ENCODE peak calls at places on chromosomes 6 and 20, in six cellular contexts. V is fibroblast of lung; Q is bronchial epithelial cell; M is GM23338; W is adrenal gland; H is CD8-positive, alpha-beta T cell. D is an unnamed sample.

GRCh38 chr6:94045473-94045872 is 626.1 kb upstream of the EPHA7 start:
- DNase-seq in V (no peak), Q (no peak), M (peak; percentile 51), W (no peak), H (no peak), D (no peak)

GRCh38 chr20:63566395-63567131 is 7.5 kb downstream of the HELZ2 start:
- DNase-seq in V (no peak), Q (no peak), M (no peak), W (no peak), H (no peak), D (no peak)

GRCh38 chr20:62202676-62203377 is 17.3 kb downstream of the HRH3 start:
- DNase-seq in V (no peak), Q (no peak), M (no peak), W (no peak), H (no peak), D (no peak)

GRCh38 chr6:144742779-144743178 is 457.6 kb downstream of the UTRN start:
- DNase-seq in V (no peak), Q (no peak), M (no peak), W (no peak), H (no peak), D (no peak)

GRCh38 chr6:89035252-89036106 is 45.1 kb upstream of the PNRC1 start:
- DNase-seq in V (peak; percentile 100), Q (peak; percentile 100), M (no peak), W (peak; percentile 96), H (no peak), D (peak; percentile 64)

GRCh38 chr6:16850332-16851022 is 89.2 kb upstream of the ATXN1 start:
- DNase-seq in V (no peak), Q (no peak), M (no peak), W (no peak), H (no peak), D (no peak)

GRCh38 chr6:8064638-8065518 is 689 bp upstream of the BLOC1S5 start:
- DNase-seq in V (no peak), Q (no peak), M (peak; percentile 41), W (no peak), H (no peak), D (no peak)

GRCh38 chr6:140537834-140538680 is 1163.6 kb upstream of the CITED2 start:
- DNase-seq in V (peak; percentile 98), Q (peak; percentile 91), M (peak; percentile 62), W (no peak), H (no peak), D (peak; percentile 97)

GRCh38 chr20:58875541-58876134 is 23.1 kb downstream of the GNAS start:
- DNase-seq in V (no peak), Q (no peak), M (no peak), W (peak; percentile 94), H (no peak), D (peak; percentile 78)

GRCh38 chr20:25865715-25866656 is 169.3 kb upstream of the ZNF337 start:
- DNase-seq in V (peak; percentile 49), Q (peak; percentile 52), M (peak; percentile 85), W (peak; percentile 89), H (peak; percentile 72), D (peak; percentile 75)

GRCh38 chr20:58706150-58706892 is 13.7 kb downstream of the NPEPL1 start:
- DNase-seq in V (no peak), Q (no peak), M (no peak), W (peak; percentile 46), H (peak; percentile 2), D (no peak)

GRCh38 chr6:16697437-16698162 is 63.7 kb downstream of the ATXN1 start:
- DNase-seq in V (no peak), Q (no peak), M (no peak), W (no peak), H (no peak), D (no peak)

GRCh38 chr20:1108437-1108920 is 9.9 kb upstream of the PSMF1 start:
- DNase-seq in V (peak; percentile 25), Q (peak; percentile 17), M (peak; percentile 82), W (peak; percentile 81), H (peak; percentile 55), D (peak; percentile 32)

GRCh38 chr6:5214570-5215052 is 46.1 kb downstream of the LYRM4 start:
- DNase-seq in V (peak; percentile 87), Q (peak; percentile 21), M (peak; percentile 71), W (peak; percentile 81), H (no peak), D (peak; percentile 52)

GRCh38 chr6:57158658-57159057 is 13.5 kb upstream of the BAG2 start:
- DNase-seq in V (no peak), Q (peak; percentile 87), M (no peak), W (no peak), H (no peak), D (no peak)

GRCh38 chr6:27668442-27669275 is 195.8 kb upstream of the ZNF184 start:
- DNase-seq in V (peak; percentile 73), Q (peak; percentile 80), M (peak; percentile 88), W (no peak), H (no peak), D (no peak)

GRCh38 chr6:158279615-158280014 is 32.6 kb upstream of the TULP4 start:
- DNase-seq in V (peak; percentile 41), Q (no peak), M (no peak), W (no peak), H (no peak), D (no peak)

GRCh38 chr6:144493035-144493910 is 208.1 kb downstream of the UTRN start:
- DNase-seq in V (peak; percentile 64), Q (peak; percentile 57), M (no peak), W (no peak), H (no peak), D (no peak)

DNA sequence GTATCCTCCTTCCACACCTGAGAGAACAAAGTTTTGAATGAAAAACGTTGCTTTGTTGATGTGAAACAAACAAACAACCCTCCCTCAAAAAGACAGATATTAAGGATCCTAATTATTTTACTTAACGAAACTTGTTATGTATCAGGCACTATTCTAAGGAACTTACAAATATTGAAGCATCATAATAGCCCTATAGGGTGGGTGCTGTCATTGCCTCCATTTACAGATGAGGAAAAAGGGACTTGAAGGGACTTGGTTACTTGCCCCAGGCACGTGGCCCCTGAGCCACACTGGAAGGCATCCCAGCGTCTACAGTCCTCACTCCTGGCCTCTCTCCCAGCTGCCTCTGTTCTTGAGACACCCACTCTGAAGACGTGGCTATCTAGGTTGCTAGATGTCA is 20.2 kb upstream of the OLIG3 start:
- DNase-seq in V (no peak), Q (no peak), M (no peak), W (no peak), H (no peak), D (no peak)
- H3K27me3 ChIP-seq in V (peaks cover 16% of the 10 kb centered on the region), Q (peaks cover 30% of the 10 kb centered on the region), M (peaks cover 6% of the 10 kb centered on the region), W (peaks cover 51% of the 10 kb centered on the region), H (peaks cover 18% of the 10 kb centered on the region), D (peaks cover 49% of the 10 kb centered on the region)

DNA sequence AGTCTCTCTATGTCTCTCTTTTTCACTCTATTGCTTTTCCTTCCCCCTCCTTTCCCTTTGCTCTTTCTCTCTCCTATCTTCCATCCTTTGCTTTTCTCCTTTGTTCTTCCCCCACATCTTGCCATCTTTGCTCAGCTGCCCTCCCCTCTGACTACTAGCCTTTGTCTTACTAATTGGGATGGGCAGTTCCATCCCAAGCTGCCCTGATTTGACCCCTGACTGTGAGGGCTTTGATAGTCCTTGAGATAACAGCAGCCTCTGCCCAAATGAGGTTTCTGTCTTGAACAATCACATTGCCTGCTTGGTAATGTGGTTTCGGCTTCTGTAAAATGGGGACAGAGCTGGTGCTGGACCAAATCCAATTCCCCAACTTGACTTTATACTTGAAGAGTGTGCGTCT is 327.7 kb downstream of the DHX35 start:
- DNase-seq in V (no peak), Q (no peak), M (peak; percentile 42), W (no peak), H (no peak), D (no peak)
- H3K36me3 ChIP-seq in V (no peaks in the 10 kb centered on the region), Q (no peaks in the 10 kb centered on the region), M (peaks cover 5% of the 10 kb centered on the region), W (no peaks in the 10 kb centered on the region), H (no peaks in the 10 kb centered on the region), D (no peaks in the 10 kb centered on the region)

GRCh38 chr6:387293-387694 is 4.3 kb upstream of the IRF4 start:
- DNase-seq in V (peak; percentile 68), Q (no peak), M (no peak), W (no peak), H (no peak), D (no peak)

GRCh38 chr6:388202-388903 is 3.2 kb upstream of the IRF4 start:
- DNase-seq in V (peak; percentile 64), Q (no peak), M (no peak), W (no peak), H (no peak), D (no peak)

GRCh38 chr6:390914-391558 is 516 bp upstream of the IRF4 start:
- DNase-seq in V (peak; percentile 27), Q (no peak), M (peak; percentile 77), W (no peak), H (peak; percentile 24), D (no peak)

GRCh38 chr6:389622-390021 is 1.9 kb upstream of the IRF4 start:
- DNase-seq in V (peak; percentile 35), Q (no peak), M (no peak), W (no peak), H (no peak), D (no peak)

GRCh38 chr6:389143-389542 is 2.4 kb upstream of the IRF4 start:
- DNase-seq in V (no peak), Q (no peak), M (no peak), W (no peak), H (no peak), D (no peak)
- H3K27me3 ChIP-seq in V (peaks cover 38% of the 10 kb centered on the region), Q (peaks cover 45% of the 10 kb centered on the region), M (peaks cover 56% of the 10 kb centered on the region), W (peaks cover 52% of the 10 kb centered on the region), H (no peaks in the 10 kb centered on the region), D (peaks cover 61% of the 10 kb centered on the region)

GRCh38 chr20:17629678-17630089 is 52.4 kb downstream of the RRBP1 start:
- DNase-seq in V (no peak), Q (no peak), M (no peak), W (no peak), H (no peak), D (no peak)
- H3K36me3 ChIP-seq in V (peaks cover 66% of the 10 kb centered on the region), Q (peaks cover 60% of the 10 kb centered on the region), M (peaks cover 5% of the 10 kb centered on the region), W (peaks cover 92% of the 10 kb centered on the region), H (no peaks in the 10 kb centered on the region), D (peaks cover 98% of the 10 kb centered on the region)

DNA sequence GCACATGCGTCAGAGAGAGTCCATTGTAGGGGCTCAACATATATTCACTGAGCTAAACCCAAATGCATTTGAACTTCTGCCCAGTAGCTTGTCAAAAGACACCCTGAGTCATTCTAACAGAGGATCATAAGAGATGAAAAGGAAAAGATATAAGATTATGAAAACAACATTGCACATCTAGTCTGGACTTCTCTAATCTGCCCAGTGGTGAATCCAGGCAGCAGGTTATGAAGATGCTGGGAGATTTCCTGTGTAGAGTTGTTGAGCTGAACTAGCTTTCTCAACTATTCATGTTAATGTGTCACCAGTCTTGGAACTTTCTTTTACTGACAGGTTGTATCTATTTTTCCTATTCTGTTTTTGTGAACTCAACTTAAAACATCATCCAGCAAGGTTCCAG is 89.1 kb downstream of the TSHZ2 start:
- DNase-seq in V (no peak), Q (no peak), M (no peak), W (no peak), H (no peak), D (no peak)
- H3K27me3 ChIP-seq in V (no peaks in the 10 kb centered on the region), Q (no peaks in the 10 kb centered on the region), M (no peaks in the 10 kb centered on the region), W (no peaks in the 10 kb centered on the region), H (no peaks in the 10 kb centered on the region), D (no peaks in the 10 kb centered on the region)

DNA sequence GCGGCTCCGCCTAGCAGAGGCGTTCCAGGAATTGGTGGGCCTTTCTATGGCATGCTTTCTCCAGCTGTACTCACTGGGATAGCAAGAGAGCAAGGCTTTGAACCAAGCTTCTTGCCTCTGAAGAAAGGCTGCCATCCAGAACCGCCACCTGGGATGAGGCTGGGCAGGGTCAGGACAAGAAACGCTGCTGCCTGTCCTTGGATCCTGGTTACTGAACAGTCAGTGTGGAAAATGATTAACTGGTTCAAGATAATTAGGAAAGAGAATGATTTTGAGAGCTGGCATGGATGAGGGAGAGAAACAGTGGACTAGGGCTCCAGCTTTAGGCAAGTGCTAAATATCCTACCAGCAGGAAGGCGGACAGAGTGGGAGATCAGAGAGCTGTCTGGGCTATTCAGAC is 31.8 kb downstream of the INSM1 start:
- DNase-seq in V (no peak), Q (no peak), M (no peak), W (no peak), H (no peak), D (no peak)
- H3K36me3 ChIP-seq in V (no peaks in the 10 kb centered on the region), Q (no peaks in the 10 kb centered on the region), M (no peaks in the 10 kb centered on the region), W (no peaks in the 10 kb centered on the region), H (peaks cover 4% of the 10 kb centered on the region), D (no peaks in the 10 kb centered on the region)

D was measured in brain microvascular endothelial cell.